ENCODE peak calls at places on chromosomes 12 and 14, in five cellular contexts. G, M, A, X and U are unnamed samples.

GRCh38 chr14:52877628-52878027 is 73.2 kb downstream of the FERMT2 start:
- DNase-seq in A (no peak), M (no peak), G (peak), X (no peak), U (no peak)

GRCh38 chr12:67937822-67938221 is 51.4 kb upstream of the IFNG-AS1 start:
- DNase-seq in A (no peak), M (no peak), G (no peak), X (no peak), U (no peak)

GRCh38 chr12:89289720-89290119 is 62.6 kb downstream of the DUSP6 start:
- DNase-seq in X (no peak), A (no peak), G (no peak), M (no peak), U (no peak)

GRCh38 chr14:26596722-26597030 is 1.2 kb downstream of the NOVA1 start:
- DNase-seq in M (peak), X (no peak), A (no peak), G (peak), U (no peak)

GRCh38 chr12:68468036-68468435 is 135.9 kb upstream of the MDM1 start:
- DNase-seq in A (no peak), M (no peak), X (no peak), G (peak), U (no peak)

GRCh38 chr14:100531591-100532121 is 55.6 kb downstream of the BEGAIN start:
- DNase-seq in X (no peak), A (no peak), G (no peak), M (peak), U (no peak)

GRCh38 chr12:96034631-96035282 is 630 bp downstream of the LTA4H start:
- DNase-seq in M (peak), A (peak), G (peak), X (no peak), U (peak)

GRCh38 chr14:96201965-96202364 is 2.7 kb upstream of the BDKRB2 start:
- DNase-seq in M (no peak), G (no peak), A (no peak), X (no peak), U (no peak)

GRCh38 chr14:29558516-29558915 is 369.1 kb downstream of the PRKD1 start:
- DNase-seq in M (no peak), X (no peak), A (no peak), G (peak), U (no peak)

GRCh38 chr12:123270380-123271181 is 1.1 kb downstream of the CDK2AP1 start:
- DNase-seq in A (peak), M (no peak), X (no peak), G (peak), U (peak)

GRCh38 chr14:101336203-101336602 is 225.1 kb upstream of the DIO3 start:
- DNase-seq in M (no peak), G (no peak), X (no peak), A (no peak), U (no peak)

GRCh38 chr12:77998236-77998786 is 167.6 kb downstream of the NAV3 start:
- DNase-seq in G (no peak), M (no peak), A (peak), X (no peak), U (no peak)

GRCh38 chr14:50320279-50320678 is 8.2 kb downstream of the DMAC2L start:
- DNase-seq in M (no peak), G (peak), A (no peak), X (no peak), U (peak)

GRCh38 chr14:31880935-31881334 is 196.2 kb upstream of the ARHGAP5 start:
- DNase-seq in X (no peak), A (no peak), G (peak), M (no peak), U (peak)

GRCh38 chr14:38302034-38302433 is 46.1 kb upstream of the CLEC14A start:
- DNase-seq in M (no peak), A (no peak), G (no peak), X (no peak), U (no peak)

GRCh38 chr14:36510078-36510799 is 9.8 kb downstream of the NKX2-1 start:
- DNase-seq in X (no peak), M (peak), A (no peak), G (no peak), U (no peak)

GRCh38 chr12:54230555-54230954 is 41.8 kb upstream of the SMUG1 start:
- DNase-seq in M (no peak), G (no peak), X (no peak), A (no peak), U (no peak)

GRCh38 chr12:44873898-44874297 is 2.2 kb downstream of the NELL2 start:
- DNase-seq in G (peak), A (peak), M (no peak), X (no peak), U (peak)

GRCh38 chr14:101586531-101587402 is 25.5 kb downstream of the DIO3 start:
- DNase-seq in X (no peak), M (no peak), A (no peak), G (no peak), U (no peak)

GRCh38 chr12:111444314-111444705 is 38.6 kb downstream of the SH2B3 start:
- DNase-seq in G (no peak), A (no peak), M (no peak), X (no peak), U (no peak)

GRCh38 chr12:45401008-45401407 is 185.1 kb downstream of the ANO6 start:
- DNase-seq in X (no peak), M (no peak), G (no peak), A (no peak), U (no peak)

GRCh38 chr14:69648480-69649414 is 37.4 kb downstream of the SUSD6 start:
- DNase-seq in M (no peak), X (no peak), A (no peak), G (peak), U (peak)

GRCh38 chr12:80230068-80230467 is 130.7 kb downstream of the OTOGL start:
- DNase-seq in X (peak), G (no peak), A (no peak), M (peak), U (no peak)

GRCh38 chr14:74480051-74480450 is 13.1 kb downstream of the NPC2 start:
- DNase-seq in G (peak), A (no peak), M (no peak), X (no peak), U (no peak)

GRCh38 chr12:124474709-124475108 is 92.7 kb downstream of the NCOR2 start:
- DNase-seq in A (peak), X (no peak), G (peak), M (no peak), U (no peak)

GRCh38 chr12:52915637-52916036 is 10.8 kb upstream of the KRT8 start:
- DNase-seq in A (no peak), X (no peak), M (no peak), G (no peak), U (no peak)

GRCh38 chr12:109589691-109590245 is 16.2 kb downstream of the MVK start:
- DNase-seq in X (no peak), G (no peak), A (no peak), M (no peak), U (no peak)

GRCh38 chr12:51924551-51925399 is 17.5 kb downstream of the ACVRL1 start:
- DNase-seq in M (no peak), X (no peak), G (no peak), A (no peak), U (no peak)

GRCh38 chr14:104112113-104112505 is 26.3 kb upstream of the KIF26A start:
- DNase-seq in A (no peak), G (no peak), M (no peak), X (no peak), U (no peak)

GRCh38 chr12:85036241-85036707 is at the start of the genes LRRIQ1 and TSPAN19:
- DNase-seq in X (peak), G (peak), M (peak), A (peak), U (peak)

GRCh38 chr12:75489187-75489586 is 8.6 kb downstream of the GLIPR1 start:
- DNase-seq in G (peak), M (no peak), A (no peak), X (no peak), U (no peak)

GRCh38 chr14:74349757-74350156 is 1.5 kb downstream of the VRTN start:
- DNase-seq in M (no peak), A (no peak), G (no peak), X (no peak), U (no peak)

GRCh38 chr12:21239866-21240265 is 94.9 kb downstream of the SLCO1A2 start:
- DNase-seq in X (no peak), M (no peak), A (no peak), G (no peak), U (no peak)

GRCh38 chr12:112851024-112851777 is 55.6 kb upstream of the OAS1 start:
- DNase-seq in X (no peak), A (no peak), M (no peak), G (no peak), U (no peak)

GRCh38 chr14:100859781-100860180 is 33.9 kb downstream of the MEG3 start:
- DNase-seq in M (no peak), X (no peak), A (no peak), G (no peak), U (no peak)

GRCh38 chr14:22824711-22825359 is 4.9 kb upstream of the MRPL52 start:
- DNase-seq in M (no peak), A (no peak), X (no peak), G (peak), U (peak)